ENCODE peak calls at places on chromosome 3, in eight cellular contexts. Q, B, F, L, H, D, A and E are unnamed samples.

GRCh38 chr3:13812039-13812438 is 67.8 kb downstream of the WNT7A start:
- DNase-seq in L (no peak), F (no peak), H (no peak), B (no peak), A (no peak), Q (no peak), D (no peak), E (no peak)

GRCh38 chr3:42683875-42684593 is 1.3 kb upstream of the KLHL40 start:
- DNase-seq in F (no peak), D (no peak), B (peak), A (peak), L (peak), H (peak), Q (peak), E (peak)

GRCh38 chr3:130539005-130539404 is 22.0 kb downstream of the COL6A6 start:
- DNase-seq in H (peak), F (peak), D (peak), L (peak), B (no peak), Q (peak), A (peak), E (no peak)

GRCh38 chr3:184696643-184697042 is 15.2 kb downstream of the MAGEF1 start:
- DNase-seq in Q (no peak), A (no peak), B (no peak), L (peak), F (no peak), D (no peak), H (no peak), E (peak)

GRCh38 chr3:194272861-194273266 is 78.3 kb downstream of the CPN2 start:
- DNase-seq in H (no peak), A (peak), B (no peak), Q (no peak), D (no peak), F (no peak), L (peak), E (peak)

GRCh38 chr3:52531636-52532516 is 1.8 kb downstream of the NT5DC2 start:
- DNase-seq in B (no peak), F (peak), Q (no peak), L (no peak), H (no peak), D (no peak), A (no peak), E (no peak)

GRCh38 chr3:37183976-37184375 is 9.6 kb upstream of the LRRFIP2 start:
- DNase-seq in Q (no peak), D (no peak), L (peak), H (no peak), F (no peak), A (no peak), B (no peak), E (no peak)

GRCh38 chr3:51340989-51341636 is 44.0 kb upstream of the MANF start:
- DNase-seq in A (no peak), F (no peak), D (no peak), L (peak), B (no peak), H (no peak), Q (no peak), E (no peak)

GRCh38 chr3:123046262-123046873 is 18.8 kb upstream of the SEMA5B start:
- DNase-seq in H (no peak), D (no peak), A (no peak), F (no peak), B (no peak), Q (no peak), L (no peak), E (peak)

GRCh38 chr3:52517796-52518722 is 15.6 kb downstream of the NT5DC2 start:
- DNase-seq in H (no peak), F (no peak), Q (no peak), D (no peak), L (no peak), A (no peak), B (no peak), E (no peak)

GRCh38 chr3:119628390-119628789 is 30.7 kb downstream of the PLA1A start:
- DNase-seq in Q (no peak), L (no peak), H (no peak), A (no peak), F (no peak), D (peak), B (no peak), E (no peak)

GRCh38 chr3:66411436-66411835 is 89.4 kb downstream of the LRIG1 start:
- DNase-seq in L (peak), B (no peak), H (no peak), A (no peak), F (no peak), D (no peak), Q (no peak), E (no peak)

GRCh38 chr3:14769531-14770325 is 49.0 kb upstream of the FGD5 start:
- DNase-seq in F (peak), H (no peak), B (no peak), L (no peak), D (peak), A (no peak), Q (no peak), E (peak)

GRCh38 chr3:65875395-65876027 is 163.2 kb downstream of the MAGI1 start:
- DNase-seq in H (no peak), A (no peak), Q (no peak), D (no peak), B (no peak), F (no peak), L (no peak), E (no peak)

GRCh38 chr3:14266361-14266760 is 87.7 kb downstream of the LSM3 start:
- DNase-seq in B (no peak), H (no peak), D (no peak), F (no peak), Q (no peak), A (no peak), L (peak), E (no peak)

GRCh38 chr3:164390046-164390445 is 688.2 kb downstream of the SI start:
- DNase-seq in D (no peak), A (no peak), F (no peak), B (no peak), L (no peak), Q (no peak), H (no peak), E (no peak)

GRCh38 chr3:159635047-159635641 is 353.5 kb upstream of the IL12A start:
- DNase-seq in D (no peak), L (no peak), A (no peak), F (no peak), Q (no peak), B (no peak), H (no peak), E (no peak)

GRCh38 chr3:160076519-160076918 is 87.9 kb downstream of the IL12A start:
- DNase-seq in H (no peak), Q (no peak), F (no peak), A (no peak), L (no peak), B (no peak), D (no peak), E (no peak)

GRCh38 chr3:126550488-126551051 is 8.2 kb downstream of the C3orf22 start:
- DNase-seq in Q (no peak), L (no peak), F (peak), D (no peak), A (peak), B (no peak), H (no peak), E (peak)

GRCh38 chr3:105915524-105915923 is 46.7 kb upstream of the CBLB start:
- DNase-seq in D (no peak), F (no peak), L (no peak), H (no peak), B (no peak), A (no peak), Q (no peak), E (no peak)